ENCODE peak calls at places on chromosomes 3 and 15, in ten cellular contexts. V is dorsolateral prefrontal cortex, Z is GM06990, Y is spleen, A is psoas muscle, M is IMR-90, X is brain microvascular endothelial cell, I is stomach, T is cardiac muscle cell, D is PC-3. K is an unnamed sample. For H3K27me3, the result is how much of the 10 kb centered on the place peaks cover.

GRCh38 chr15:49619226-49619625 is 1.4 kb downstream of the FAM227B start:
- DNase-seq in V (no peak), Z (no peak), Y (no peak), A (no peak), M (no peak), X (no peak), I (no peak), T (no peak), D (no peak), K (no peak)

GRCh38 chr3:160473978-160474377 is 24.4 kb upstream of the TRIM59 start:
- DNase-seq in V (no peak), Z (no peak), Y (no peak), A (no peak), M (peak), X (peak), I (no peak), T (peak), D (peak), K (no peak)

GRCh38 chr15:77717592-77717991 is 84.9 kb upstream of the LINGO1 start:
- DNase-seq in V (no peak), Z (no peak), Y (no peak), A (no peak), M (no peak), X (no peak), I (no peak), T (no peak), D (no peak), K (no peak)

GRCh38 chr3:149377408-149378111 is at the start of gene TM4SF1:
- DNase-seq in V (no peak), Z (no peak), Y (no peak), A (peak), M (peak), X (peak), I (peak), T (peak), D (peak), K (peak)

GRCh38 chr15:71223516-71223915 is 108.2 kb downstream of the THSD4 start:
- DNase-seq in V (no peak), Z (no peak), Y (no peak), A (no peak), M (no peak), X (no peak), I (no peak), T (no peak), D (no peak), K (no peak)

GRCh38 chr15:81358248-81358647 is 15.8 kb downstream of the TMC3 start:
- DNase-seq in V (no peak), Z (no peak), Y (no peak), A (no peak), M (no peak), X (no peak), I (no peak), T (no peak), D (no peak), K (no peak)

GRCh38 chr3:9704343-9705322 is 1.0 kb downstream of the CPNE9 start:
- DNase-seq in V (peak), Z (no peak), Y (peak), A (peak), M (peak), X (no peak), I (peak), T (peak), D (peak), K (no peak)

GRCh38 chr15:73894133-73894814 is 20.9 kb downstream of the TBC1D21 start:
- DNase-seq in V (no peak), Z (no peak), Y (no peak), A (no peak), M (no peak), X (no peak), I (no peak), T (no peak), D (no peak), K (no peak)

GRCh38 chr3:50237133-50237651 is 1.2 kb downstream of the GNAI2 start:
- DNase-seq in V (no peak), Z (peak), Y (peak), A (no peak), M (no peak), X (no peak), I (no peak), T (peak), D (peak), K (no peak)

GRCh38 chr15:47351501-47351900 is 365.8 kb upstream of the SEMA6D start:
- DNase-seq in V (no peak), Z (no peak), Y (no peak), A (no peak), M (no peak), X (no peak), I (no peak), T (no peak), D (peak), K (no peak)

GRCh38 chr3:104873331-104873730 is 493.4 kb upstream of the ALCAM start:
- DNase-seq in V (no peak), Z (no peak), Y (no peak), A (no peak), M (peak), X (peak), I (no peak), T (peak), D (peak), K (no peak)

GRCh38 chr3:76321615-76322014 is 536.3 kb upstream of the ZNF717 start:
- DNase-seq in V (no peak), Z (no peak), Y (no peak), A (no peak), M (no peak), X (no peak), I (no peak), T (no peak), D (no peak), K (no peak)

GRCh38 chr3:26347150-26347549 is 275.4 kb upstream of the LRRC3B start:
- DNase-seq in V (no peak), Z (no peak), Y (no peak), A (no peak), M (no peak), X (no peak), I (no peak), T (no peak), D (no peak), K (no peak)

GRCh38 chr3:53402323-53402722 is 55.0 kb upstream of the DCP1A start:
- DNase-seq in V (no peak), Z (no peak), Y (no peak), A (no peak), M (no peak), X (no peak), I (no peak), T (no peak), D (no peak), K (no peak)

GRCh38 chr3:16912400-16913263 is 27.9 kb downstream of the PLCL2 start:
- DNase-seq in V (no peak), Z (peak), Y (no peak), A (no peak), M (no peak), X (no peak), I (no peak), T (no peak), D (no peak), K (no peak)

GRCh38 chr15:77727635-77728311 is 95.1 kb upstream of the LINGO1 start:
- DNase-seq in V (no peak), Z (no peak), Y (no peak), A (no peak), M (no peak), X (no peak), I (no peak), T (no peak), D (no peak), K (no peak)

GRCh38 chr3:46824561-46824960 is 38.7 kb downstream of the MYL3 start:
- DNase-seq in V (no peak), Z (no peak), Y (no peak), A (no peak), M (no peak), X (no peak), I (no peak), T (no peak), D (no peak), K (no peak)

GRCh38 chr3:57729339-57730039 is 26.6 kb upstream of the SLMAP start:
- DNase-seq in V (no peak), Z (no peak), Y (no peak), A (no peak), M (peak), X (no peak), I (no peak), T (peak), D (no peak), K (no peak)

GRCh38 chr3:140375002-140375401 is 302.9 kb upstream of the TRIM42 start:
- DNase-seq in V (no peak), Z (no peak), Y (no peak), A (no peak), M (no peak), X (no peak), I (no peak), T (no peak), D (no peak), K (no peak)

GRCh38 chr15:76340802-76341365 is 4.3 kb downstream of the ISL2 start:
- DNase-seq in V (no peak), Z (peak), Y (peak), A (no peak), M (no peak), X (no peak), I (no peak), T (no peak), D (no peak), K (no peak)

GRCh38 chr15:76342046-76342381 is 5.4 kb downstream of the ISL2 start:
- DNase-seq in V (no peak), Z (no peak), Y (no peak), A (no peak), M (no peak), X (no peak), I (no peak), T (no peak), D (no peak), K (no peak)

GRCh38 chr15:76340198-76340801 is 3.7 kb downstream of the ISL2 start:
- DNase-seq in V (no peak), Z (peak), Y (peak), A (no peak), M (no peak), X (no peak), I (no peak), T (peak), D (no peak), K (no peak)

GRCh38 chr15:76342382-76343201 is 6.0 kb downstream of the ISL2 start:
- DNase-seq in V (no peak), Z (no peak), Y (peak), A (no peak), M (no peak), X (no peak), I (no peak), T (no peak), D (no peak), K (no peak)

GRCh38 chr15:76341366-76342045 is 4.9 kb downstream of the ISL2 start:
- DNase-seq in V (no peak), Z (no peak), Y (no peak), A (no peak), M (no peak), X (no peak), I (no peak), T (no peak), D (no peak), K (no peak)
- H3K27me3 ChIP-seq in V (half or more), Z (under half), Y (half or more), A (half or more), M (under half), X (half or more), I (half or more), T (half or more), D (under half), K (half or more)

GRCh38 chr15:92018535-92019239 is 165.2 kb downstream of the SLCO3A1 start:
- DNase-seq in V (no peak), Z (no peak), Y (no peak), A (no peak), M (no peak), X (no peak), I (no peak), T (no peak), D (no peak), K (no peak)
- TF ChIP-seq CTCF in V (no peak), Z (no peak), Y (no peak), A (no peak), M (no peak), X (no peak), I (no peak), T (no peak), D (no peak), K (no peak)

DNA sequence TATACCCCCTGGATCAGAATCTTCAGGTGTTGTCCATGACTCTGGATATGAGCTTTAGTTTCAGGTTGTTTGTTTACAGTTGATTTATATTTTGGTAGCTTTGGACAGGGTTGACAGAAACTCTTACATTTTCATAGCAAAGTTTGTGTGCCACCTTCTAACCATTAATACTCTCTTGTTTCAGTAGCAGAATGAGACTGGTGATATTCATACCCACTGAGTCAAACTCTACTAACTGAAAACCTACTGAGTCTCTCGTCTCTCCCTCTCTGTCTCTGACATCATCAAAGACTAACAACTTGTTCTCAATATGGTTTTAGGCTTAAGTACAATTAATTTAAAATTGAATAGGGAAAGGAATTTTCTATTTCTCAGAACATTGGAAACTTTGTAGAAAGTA is 282.3 kb downstream of the CNTN6 start:
- DNase-seq in V (no peak), Z (no peak), Y (no peak), A (no peak), M (no peak), X (no peak), I (no peak), T (no peak), D (no peak), K (no peak)
- H3K27me3 ChIP-seq in V (under half), Z (under half), Y (under half), A (under half), M (under half), X (under half), I (under half), T (under half), D (under half), K (under half)

DNA sequence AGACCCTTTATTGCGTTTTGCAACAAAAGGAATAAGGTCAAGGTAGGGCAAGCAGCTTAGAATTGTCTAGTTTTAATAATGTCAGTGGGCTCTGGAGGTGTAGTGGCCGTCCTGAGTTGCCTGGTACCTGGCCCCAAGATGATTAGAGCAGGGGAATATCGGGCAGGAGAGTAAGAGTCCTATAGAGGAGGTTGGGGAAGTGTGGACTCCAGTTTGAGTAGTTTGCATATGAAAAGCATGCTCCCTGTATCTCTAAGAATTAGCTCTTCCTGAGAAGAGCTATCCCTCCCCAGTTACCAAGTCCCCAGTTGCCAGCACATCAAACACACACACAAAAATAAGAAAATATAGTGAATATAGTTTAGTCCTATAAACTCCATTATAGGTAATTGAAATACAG is 49.2 kb upstream of the ST3GAL6 start:
- DNase-seq in V (no peak), Z (no peak), Y (no peak), A (no peak), M (no peak), X (no peak), I (no peak), T (no peak), D (no peak), K (no peak)
- TF ChIP-seq CTCF in V (no peak), Z (no peak), Y (no peak), A (no peak), M (no peak), X (no peak), I (no peak), T (no peak), D (no peak), K (no peak)

DNA sequence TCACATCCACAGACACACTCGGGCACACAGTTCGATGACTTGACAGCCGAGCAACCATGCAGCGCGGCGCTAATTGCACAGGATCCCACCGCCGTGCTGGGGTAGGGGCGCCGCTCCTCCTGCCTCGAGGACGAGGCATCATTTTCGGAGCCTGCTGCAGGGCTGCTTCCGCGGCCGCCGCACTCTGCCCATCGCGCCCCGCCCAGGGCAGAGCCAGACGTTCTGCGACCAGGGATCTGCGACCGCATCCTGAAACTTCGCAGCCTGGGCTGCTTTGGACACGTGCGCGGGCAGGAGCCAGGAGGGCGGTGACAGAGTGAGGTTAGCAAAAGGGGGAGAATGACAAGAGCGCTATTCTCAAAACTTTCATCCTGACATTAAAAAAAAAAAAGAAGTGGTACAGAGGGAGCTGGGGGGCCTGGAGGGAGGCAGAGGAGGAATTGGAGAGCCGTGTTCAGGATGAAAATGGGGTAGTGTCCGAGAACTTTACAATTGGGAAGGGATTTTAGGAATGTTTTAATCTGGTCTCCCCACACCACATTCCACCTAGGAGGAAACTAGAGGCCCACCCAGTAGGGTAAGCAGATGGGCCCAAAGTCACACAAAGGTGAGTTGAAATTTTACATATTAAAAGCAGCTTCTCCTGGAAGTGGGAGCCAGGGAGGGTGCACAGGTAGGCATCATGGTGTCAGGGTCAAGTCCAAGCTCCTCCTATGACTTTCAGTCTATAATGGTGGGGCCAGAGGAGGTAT is 15.9 kb downstream of the IGDCC3 start:
- DNase-seq in V (peak), Z (no peak), Y (peak), A (no peak), M (no peak), X (no peak), I (no peak), T (no peak), D (no peak), K (no peak)
- H3K27me3 ChIP-seq in V (under half), Z (under half), Y (half or more), A (under half), M (half or more), X (under half), I (under half), T (under half), D (under half), K (under half)

GRCh38 chr3:115848641-115849040 is 225.3 kb downstream of the GAP43 start:
- DNase-seq in V (no peak), Z (no peak), Y (no peak), A (no peak), M (no peak), X (no peak), I (no peak), T (no peak), D (no peak), K (no peak)
- TF ChIP-seq CTCF in V (no peak), Z (no peak), Y (no peak), A (no peak), M (no peak), X (no peak), I (no peak), T (no peak), D (no peak), K (no peak)

K was measured in thoracic aorta.